ENCODE peak calls at places on chromosomes 1 and 21, in eight cellular contexts. E is sigmoid colon, K is suprapubic skin, V is tibial nerve, G is vagina, C is breast epithelium, J is A549, T is prostate gland. O is an unnamed sample.
A peak's percentile ranks its signal among the peaks of the same experiment; 100 is the strongest.

GRCh38 chr1:59761440-59761839 is 53.3 kb upstream of the HOOK1 start:
- DNase-seq in K (no peak), V (no peak), T (no peak), C (no peak), J (no peak), G (no peak), E (no peak), O (no peak)

GRCh38 chr21:37041706-37042271 is 31.1 kb downstream of the PIGP start:
- DNase-seq in V (no peak), E (no peak), J (no peak), K (no peak), G (no peak), C (no peak), T (no peak), O (no peak)

GRCh38 chr1:164320780-164321683 is 238.0 kb upstream of the PBX1 start:
- DNase-seq in J (no peak), T (peak; percentile 20), C (no peak), K (no peak), E (peak; percentile 65), V (no peak), G (no peak), O (no peak)

GRCh38 chr1:63189677-63190076 is 132.7 kb upstream of the FOXD3 start:
- DNase-seq in J (peak; percentile 16), E (no peak), C (no peak), G (no peak), K (no peak), V (no peak), T (no peak), O (no peak)

GRCh38 chr1:209160230-209160629 is 423.3 kb upstream of the CAMK1G start:
- DNase-seq in J (no peak), C (no peak), T (no peak), G (no peak), K (no peak), V (no peak), E (no peak), O (no peak)

GRCh38 chr21:36860736-36861594 is 105.5 kb downstream of the HLCS start:
- DNase-seq in C (no peak), G (no peak), K (no peak), V (no peak), T (no peak), J (peak; percentile 72), E (no peak), O (no peak)

GRCh38 chr1:210232524-210233215 is at the start of gene SERTAD4:
- DNase-seq in E (peak; percentile 70), V (no peak), K (peak; percentile 75), T (peak; percentile 83), J (no peak), C (peak; percentile 87), G (no peak), O (no peak)

GRCh38 chr1:154906621-154907081 is 29.9 kb downstream of the PMVK start:
- DNase-seq in K (peak; percentile 52), J (peak; percentile 44), T (no peak), C (no peak), G (no peak), V (no peak), E (peak; percentile 21), O (no peak)

GRCh38 chr1:12601690-12602632 is 16.0 kb downstream of the DHRS3 start:
- DNase-seq in T (no peak), G (no peak), E (no peak), J (peak; percentile 61), V (no peak), K (no peak), C (no peak), O (no peak)

GRCh38 chr1:208178091-208178529 is 66.1 kb downstream of the PLXNA2 start:
- DNase-seq in E (no peak), J (no peak), G (no peak), V (no peak), T (peak; percentile 37), C (no peak), K (no peak), O (no peak)

GRCh38 chr1:17994046-17994445 is 113.6 kb upstream of the IGSF21 start:
- DNase-seq in V (no peak), E (no peak), T (no peak), K (no peak), G (no peak), C (no peak), J (no peak), O (no peak)

GRCh38 chr1:242017580-242018233 is 18.8 kb upstream of the MAP1LC3C start:
- DNase-seq in V (no peak), T (peak; percentile 12), E (peak; percentile 71), G (no peak), C (no peak), J (peak; percentile 69), K (peak; percentile 73), O (peak; percentile 30)

GRCh38 chr1:233668725-233669294 is 54.9 kb downstream of the KCNK1 start:
- DNase-seq in V (no peak), G (no peak), T (no peak), E (no peak), K (no peak), C (no peak), J (peak; percentile 71), O (no peak)

GRCh38 chr1:208988811-208989222 is 594.7 kb upstream of the CAMK1G start:
- DNase-seq in T (no peak), E (no peak), K (no peak), J (peak; percentile 1), C (no peak), G (no peak), V (no peak), O (no peak)

GRCh38 chr1:63693956-63694607 is 79.7 kb upstream of the ROR1 start:
- DNase-seq in K (no peak), C (no peak), E (no peak), T (no peak), G (no peak), J (peak; percentile 37), V (no peak), O (no peak)

GRCh38 chr1:207327994-207328393 is 6.5 kb downstream of the CD55 start:
- DNase-seq in C (no peak), J (no peak), K (no peak), G (no peak), T (no peak), V (no peak), E (no peak), O (no peak)

GRCh38 chr1:222813866-222814535 is 838 bp upstream of the DISP1 start:
- DNase-seq in J (no peak), K (no peak), V (no peak), G (no peak), C (no peak), E (no peak), T (no peak), O (no peak)

GRCh38 chr1:16167331-16168143 is 11.7 kb upstream of the EPHA2 start:
- DNase-seq in V (no peak), T (no peak), E (no peak), G (no peak), C (no peak), K (no peak), J (peak; percentile 74), O (no peak)

GRCh38 chr1:101130673-101131072 is 105.1 kb upstream of the DPH5 start:
- DNase-seq in T (no peak), E (no peak), G (no peak), K (no peak), J (no peak), V (no peak), C (no peak), O (no peak)

GRCh38 chr1:168261390-168261789 is 19.3 kb upstream of the TBX19 start:
- DNase-seq in C (no peak), G (no peak), E (no peak), K (no peak), T (no peak), V (no peak), J (no peak), O (no peak)

GRCh38 chr1:169200319-169200718 is 93.8 kb downstream of the ATP1B1 start:
- DNase-seq in G (no peak), C (no peak), V (no peak), K (no peak), T (no peak), J (no peak), E (no peak), O (no peak)

GRCh38 chr1:159161001-159161718 is 10.3 kb upstream of the CADM3 start:
- DNase-seq in K (peak; percentile 72), J (peak; percentile 77), C (peak; percentile 67), V (peak; percentile 51), G (no peak), E (peak; percentile 88), T (peak; percentile 64), O (peak; percentile 66)

GRCh38 chr1:77757616-77758015 is 2.0 kb downstream of the USP33 start:
- DNase-seq in J (no peak), E (no peak), G (no peak), K (no peak), C (no peak), T (no peak), V (no peak), O (no peak)
- H3K4me3 ChIP-seq in J (no peak overlapping the region), E (no peak overlapping the region), G (no peak overlapping the region), K (peak overlapping the region; percentile 85), C (no peak overlapping the region), T (no peak overlapping the region), V (no peak overlapping the region), O (peak overlapping the region; percentile 84)

GRCh38 chr21:45350206-45350854 is 54.6 kb upstream of the COL18A1 start:
- DNase-seq in V (no peak), J (no peak), C (no peak), K (no peak), E (no peak), G (no peak), T (no peak), O (no peak)
- H3K27ac ChIP-seq in V (peak overlapping the region; percentile 77), J (no peak overlapping the region), C (peak overlapping the region; percentile 72), K (no peak overlapping the region), E (peak overlapping the region; percentile 66), G (peak overlapping the region; percentile 28), T (peak overlapping the region; percentile 57), O (no peak overlapping the region)

DNA sequence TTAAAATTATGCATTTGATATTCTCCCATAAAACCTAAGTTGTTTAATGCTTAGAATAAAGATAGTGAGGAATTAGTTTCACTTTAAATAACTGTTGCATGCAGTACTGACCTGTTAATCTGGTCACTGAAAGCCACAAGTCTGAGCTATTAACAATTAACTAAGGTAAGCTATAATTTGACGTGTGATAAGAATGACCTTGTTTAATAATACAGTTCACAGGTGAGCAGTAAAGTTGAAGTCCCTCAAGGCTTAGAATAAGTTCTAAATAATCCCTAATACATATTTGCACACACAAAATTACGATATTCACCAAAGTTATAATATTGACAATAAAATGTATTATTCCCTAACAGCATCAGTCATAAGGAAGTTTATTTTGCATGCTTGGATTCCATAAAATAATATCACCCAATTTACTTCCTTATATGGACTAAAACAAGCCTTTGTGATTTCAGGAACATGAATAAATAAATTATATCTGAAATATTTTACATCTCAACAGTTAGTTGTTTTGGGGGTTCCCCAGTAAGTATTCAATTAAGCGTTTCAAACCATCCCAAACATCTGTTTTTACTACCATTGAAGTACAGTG is 70.6 kb upstream of the CHRM3 start:
- DNase-seq in G (no peak), J (no peak), E (no peak), K (no peak), V (no peak), T (no peak), C (no peak), O (no peak)
- TF ChIP-seq POLR2A in G (no peak), J (no peak), E (no peak), K (no peak), V (no peak), T (no peak), C (no peak), O (no peak)

DNA sequence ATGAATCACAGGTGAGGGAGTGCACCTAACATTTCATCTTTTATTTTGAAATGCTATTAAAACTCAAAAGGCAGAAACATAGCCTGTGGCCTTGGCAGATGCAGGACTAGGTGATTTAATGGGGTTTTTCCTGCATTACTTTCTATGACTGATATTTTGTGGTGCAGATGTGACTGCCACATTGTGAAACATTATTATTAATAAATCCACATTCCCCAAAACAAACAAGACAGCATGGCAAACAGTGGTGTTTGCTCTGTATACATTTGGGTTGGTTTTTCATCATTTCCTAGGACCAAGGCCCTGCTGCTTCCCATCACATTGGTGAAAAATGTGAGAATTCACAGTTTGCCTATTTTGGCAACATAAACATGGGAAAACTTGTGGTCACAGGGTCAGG is 247.6 kb upstream of the SGIP1 start:
- DNase-seq in E (no peak), T (no peak), V (no peak), J (peak; percentile 82), G (no peak), K (no peak), C (no peak), O (no peak)
- H3K4me3 ChIP-seq in E (no peak overlapping the region), T (no peak overlapping the region), V (no peak overlapping the region), J (no peak overlapping the region), G (no peak overlapping the region), K (no peak overlapping the region), C (no peak overlapping the region), O (no peak overlapping the region)